ENCODE peak calls at places on chromosomes 7 and 10, in nine cellular contexts. J is tibial nerve; W is activated T-cell treated with anti-CD3 and anti-CD28 coated beads, Interleukin-2, amount 50 U/mL, for 72 hours; E is NCI-H1105; S is ureter; O is AG04449; B is T-helper 1 cell; P is activated T-helper 9 cell treated with anti-CD3 and anti-CD28 coated beads, Interleukin-2, amount 50 U/mL, for 16 hours; F is germinal center. X is an unnamed sample.

GRCh38 chr7:142883571-142884284 is 1.8 kb downstream of the TRPV6 start:
- DNase-seq in S (peak), W (no peak), E (no peak), O (no peak), F (no peak), J (no peak), B (no peak), P (no peak), X (no peak)

GRCh38 chr10:132735341-132735775 is 50.6 kb downstream of the NKX6-2 start:
- DNase-seq in B (no peak), J (no peak), E (no peak), F (no peak), P (no peak), W (no peak), S (no peak), O (no peak), X (no peak)

GRCh38 chr7:97454636-97455035 is 277.2 kb upstream of the TAC1 start:
- DNase-seq in O (no peak), P (no peak), J (no peak), W (no peak), B (no peak), F (no peak), S (no peak), E (no peak), X (no peak)

GRCh38 chr10:32846974-32847373 is 111.1 kb downstream of the ITGB1 start:
- DNase-seq in E (no peak), O (no peak), J (no peak), B (no peak), S (no peak), F (no peak), W (no peak), P (no peak), X (no peak)

GRCh38 chr10:79392506-79393176 is 45.4 kb downstream of the PPIF start:
- DNase-seq in B (no peak), P (no peak), O (no peak), J (no peak), S (no peak), W (no peak), F (no peak), E (no peak), X (no peak)

GRCh38 chr7:129066290-129067131 is 11.6 kb upstream of the TNPO3 start:
- DNase-seq in F (no peak), W (no peak), S (no peak), B (no peak), J (no peak), E (no peak), P (no peak), O (peak), X (no peak)

GRCh38 chr7:87530126-87530525 is 54.6 kb upstream of the ABCB4 start:
- DNase-seq in E (no peak), J (no peak), S (no peak), F (no peak), B (no peak), P (no peak), W (no peak), O (no peak), X (no peak)

GRCh38 chr7:134458341-134458805 is 527 bp downstream of the AKR1B1 start:
- DNase-seq in E (peak), F (peak), P (peak), O (no peak), W (peak), J (no peak), S (peak), B (peak), X (peak)

GRCh38 chr10:14397069-14397468 is 66.3 kb upstream of the FRMD4A start:
- DNase-seq in O (peak), B (no peak), J (peak), W (no peak), S (no peak), F (no peak), P (no peak), E (no peak), X (no peak)

GRCh38 chr10:100969175-100970075 is at the start of gene SEMA4G:
- DNase-seq in S (no peak), F (peak), E (peak), B (peak), W (peak), J (no peak), O (no peak), P (peak), X (peak)

GRCh38 chr10:8079126-8079525 is 24.6 kb downstream of the GATA3 start:
- DNase-seq in W (no peak), P (no peak), B (no peak), O (no peak), F (no peak), J (no peak), E (no peak), S (no peak), X (no peak)

GRCh38 chr7:7761340-7761973 is 43.0 kb upstream of the RPA3 start:
- DNase-seq in W (no peak), S (no peak), J (no peak), F (peak), B (peak), O (no peak), P (no peak), E (peak), X (peak)

GRCh38 chr7:128940494-128941322 is 3.0 kb downstream of the IRF5 start:
- DNase-seq in W (peak), O (no peak), S (peak), J (no peak), B (peak), E (no peak), P (no peak), F (peak), X (peak)

GRCh38 chr10:78146200-78146599 is 112.5 kb downstream of the RPS24 start:
- DNase-seq in P (no peak), F (no peak), B (no peak), E (no peak), O (no peak), W (no peak), S (no peak), J (no peak), X (no peak)

GRCh38 chr10:50577681-50578350 is 45.9 kb downstream of the SGMS1 start:
- DNase-seq in W (peak), O (no peak), B (peak), J (no peak), F (no peak), E (no peak), S (no peak), P (no peak), X (no peak)

GRCh38 chr10:24930427-24930826 is 22.0 kb downstream of the PRTFDC1 start:
- DNase-seq in E (no peak), P (no peak), B (no peak), O (no peak), J (no peak), F (peak), W (no peak), S (no peak), X (no peak)

GRCh38 chr7:7122701-7123281 is 59.6 kb upstream of the C1GALT1 start:
- DNase-seq in E (no peak), B (no peak), S (no peak), J (no peak), P (no peak), F (no peak), W (no peak), O (peak), X (no peak)

GRCh38 chr7:129188892-129189660 is 643 bp downstream of the SMO start:
- DNase-seq in E (no peak), S (no peak), B (no peak), O (no peak), P (no peak), W (peak), J (no peak), F (no peak), X (no peak)

GRCh38 chr10:4082851-4083250 is 297.8 kb upstream of the KLF6 start:
- DNase-seq in O (no peak), S (no peak), B (no peak), P (no peak), W (no peak), J (no peak), F (no peak), E (no peak), X (no peak)

GRCh38 chr7:48617988-48618387 is 306.4 kb upstream of the CDC14C start:
- DNase-seq in W (no peak), B (no peak), J (no peak), F (no peak), O (no peak), P (no peak), S (no peak), E (no peak), X (no peak)

GRCh38 chr7:21568762-21569161 is 25.9 kb downstream of the DNAH11 start:
- DNase-seq in B (peak), P (no peak), J (no peak), W (no peak), O (no peak), F (no peak), E (no peak), S (no peak), X (peak)

GRCh38 chr10:76868088-76868949 is 769.3 kb downstream of the KCNMA1 start:
- DNase-seq in W (no peak), J (no peak), O (peak), P (no peak), B (no peak), F (no peak), E (no peak), S (no peak), X (no peak)

GRCh38 chr7:103689262-103689661 is 243.3 kb upstream of the SLC26A5 start:
- DNase-seq in F (no peak), S (no peak), B (no peak), P (no peak), W (no peak), E (no peak), O (no peak), J (no peak), X (no peak)

GRCh38 chr10:124669141-124669823 is 74.9 kb downstream of the FAM53B start:
- DNase-seq in S (no peak), F (no peak), W (no peak), J (no peak), O (no peak), P (no peak), E (no peak), B (no peak), X (no peak)

GRCh38 chr7:43385309-43385680 is 197.6 kb upstream of the STK17A start:
- DNase-seq in B (no peak), P (no peak), O (no peak), S (no peak), E (no peak), J (no peak), F (no peak), W (no peak), X (no peak)

GRCh38 chr10:126972622-126973414 is 67.6 kb downstream of the DOCK1 start:
- DNase-seq in F (no peak), B (no peak), S (no peak), P (no peak), O (peak), W (no peak), E (no peak), J (no peak), X (no peak)

GRCh38 chr10:34104829-34105572 is 710.1 kb downstream of the PARD3 start:
- DNase-seq in E (no peak), S (no peak), J (no peak), F (no peak), P (no peak), W (no peak), B (no peak), O (no peak), X (no peak)

GRCh38 chr7:6031567-6031966 is 391 bp downstream of the ANKRD61 start:
- DNase-seq in J (no peak), S (no peak), O (no peak), E (no peak), W (no peak), B (no peak), F (no peak), P (no peak), X (no peak)

GRCh38 chr7:27922907-27923306 is 182.9 kb downstream of the TAX1BP1 start:
- DNase-seq in O (no peak), S (no peak), P (no peak), W (no peak), F (no peak), J (no peak), B (no peak), E (no peak), X (no peak)

GRCh38 chr10:82796510-82796909 is 921.5 kb downstream of the NRG3 start:
- DNase-seq in E (no peak), B (no peak), J (no peak), F (no peak), W (no peak), S (no peak), O (no peak), P (no peak), X (no peak)

GRCh38 chr7:17320102-17320497 is 21.6 kb downstream of the AHR start:
- DNase-seq in J (no peak), W (no peak), E (no peak), B (no peak), O (no peak), P (no peak), F (no peak), S (no peak), X (no peak)

GRCh38 chr10:84076047-84076388 is 63.3 kb upstream of the GHITM start:
- DNase-seq in P (no peak), W (no peak), E (no peak), F (no peak), B (no peak), J (no peak), O (peak), S (no peak), X (no peak)

GRCh38 chr7:98372993-98373392 is 27.9 kb downstream of the BAIAP2L1 start:
- DNase-seq in E (no peak), J (no peak), O (peak), P (no peak), W (no peak), S (no peak), B (no peak), F (no peak), X (no peak)

GRCh38 chr7:151597541-151597940 is 77.8 kb upstream of the RHEB start:
- DNase-seq in F (no peak), P (no peak), O (no peak), W (no peak), S (no peak), E (no peak), B (no peak), J (no peak), X (no peak)

GRCh38 chr10:22475857-22476600 is 130.7 kb downstream of the SPAG6 start:
- DNase-seq in J (no peak), P (no peak), F (peak), O (no peak), S (no peak), E (no peak), B (peak), W (peak), X (no peak)

GRCh38 chr7:142964502-142965246 is 2.5 kb upstream of the KEL start:
- DNase-seq in W (no peak), J (no peak), E (no peak), F (no peak), S (no peak), O (no peak), B (no peak), P (no peak), X (no peak)

GRCh38 chr10:131011936-131012640 is 299.4 kb downstream of the TCERG1L start:
- DNase-seq in J (no peak), S (no peak), E (no peak), O (no peak), B (no peak), F (no peak), P (no peak), W (no peak), X (no peak)